ENCODE peak calls at places on chromosomes 1 and 21, in eight cellular contexts. Q, H, P, B, Z, M, D and O are unnamed samples.

GRCh38 chr1:32151319-32151787 is 28.1 kb upstream of the TXLNA start:
- DNase-seq in Q (peak; percentile 81), H (no peak), P (peak; percentile 27), B (no peak), Z (no peak), M (peak; percentile 79), D (no peak), O (no peak)

GRCh38 chr1:206469411-206469932 is 804 bp upstream of the IKBKE start:
- DNase-seq in Q (no peak), H (no peak), P (no peak), B (no peak), Z (no peak), M (no peak), D (no peak), O (peak; percentile 56)

GRCh38 chr1:244758700-244759099 is 76.8 kb upstream of the COX20 start:
- DNase-seq in Q (peak; percentile 65), H (no peak), P (no peak), B (no peak), Z (no peak), M (no peak), D (no peak), O (no peak)

GRCh38 chr1:70587803-70588465 is 176.9 kb downstream of the CTH start:
- DNase-seq in Q (no peak), H (no peak), P (no peak), B (no peak), Z (no peak), M (no peak), D (no peak), O (no peak)

GRCh38 chr1:234398849-234399381 is 25.7 kb downstream of the COA6 start:
- DNase-seq in Q (no peak), H (no peak), P (peak; percentile 41), B (no peak), Z (no peak), M (peak; percentile 32), D (no peak), O (no peak)

GRCh38 chr1:84508510-84508909 is 2.1 kb upstream of the GNG5 start:
- DNase-seq in Q (no peak), H (no peak), P (no peak), B (no peak), Z (no peak), M (no peak), D (no peak), O (no peak)

GRCh38 chr1:77407738-77408375 is 126.0 kb downstream of the AK5 start:
- DNase-seq in Q (no peak), H (no peak), P (no peak), B (no peak), Z (no peak), M (peak; percentile 70), D (no peak), O (no peak)

GRCh38 chr21:44051462-44051941 is 39.4 kb downstream of the TRAPPC10 start:
- DNase-seq in Q (no peak), H (peak; percentile 81), P (no peak), B (no peak), Z (no peak), M (peak; percentile 56), D (no peak), O (peak; percentile 86)

GRCh38 chr1:220135755-220136154 is 41.8 kb downstream of the IARS2 start:
- DNase-seq in Q (no peak), H (no peak), P (no peak), B (no peak), Z (no peak), M (no peak), D (no peak), O (no peak)

GRCh38 chr1:5704785-5705514 is 287.3 kb downstream of the NPHP4 start:
- DNase-seq in Q (no peak), H (no peak), P (no peak), B (no peak), Z (no peak), M (no peak), D (no peak), O (no peak)

GRCh38 chr1:33258788-33259274 is 2.5 kb downstream of the ZNF362 start:
- DNase-seq in Q (no peak), H (no peak), P (no peak), B (no peak), Z (no peak), M (no peak), D (no peak), O (no peak)

GRCh38 chr1:117562581-117563491 is 43.0 kb upstream of the TENT5C start:
- DNase-seq in Q (no peak), H (no peak), P (no peak), B (no peak), Z (no peak), M (no peak), D (no peak), O (no peak)

DNA sequence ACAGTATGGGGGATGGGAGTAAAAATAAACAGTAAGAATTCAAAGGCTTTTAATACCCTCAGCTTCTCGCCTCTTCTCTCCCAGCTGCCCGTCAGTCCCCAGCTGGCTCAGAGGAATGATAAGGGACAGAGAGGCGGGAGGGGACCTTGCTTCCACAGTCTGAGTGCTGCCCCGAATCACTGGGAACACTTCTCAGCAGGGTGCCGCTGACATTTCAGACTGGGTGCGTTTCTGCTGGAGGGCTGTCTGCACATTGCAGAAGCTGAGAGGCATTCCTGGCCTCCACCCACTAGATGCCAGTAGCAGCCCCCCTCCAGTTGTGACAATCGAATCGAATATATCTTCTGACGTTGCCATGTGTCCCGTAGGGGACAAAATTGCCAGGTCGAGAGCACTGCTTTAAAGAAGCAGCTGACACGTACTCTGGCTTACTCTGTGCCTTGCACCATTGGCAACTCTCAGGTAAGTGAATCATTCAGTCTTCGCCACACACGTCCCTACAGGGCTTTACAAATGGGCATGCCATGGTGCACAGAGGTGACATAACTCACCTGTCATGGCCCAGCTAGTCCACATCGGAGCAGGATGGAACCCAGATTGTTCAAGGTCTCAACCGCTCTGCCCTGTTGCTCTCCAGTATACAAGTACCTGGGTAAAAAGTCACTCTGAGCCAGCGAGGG is 23.9 kb downstream of the CTNNBIP1 start:
- DNase-seq in Q (peak; percentile 81), H (no peak), P (no peak), B (no peak), Z (no peak), M (no peak), D (no peak), O (no peak)
- TF ChIP-seq CTCF in Q (no peak), H (no peak), P (no peak), B (no peak), Z (no peak), M (no peak), D (no peak), O (no peak)

DNA sequence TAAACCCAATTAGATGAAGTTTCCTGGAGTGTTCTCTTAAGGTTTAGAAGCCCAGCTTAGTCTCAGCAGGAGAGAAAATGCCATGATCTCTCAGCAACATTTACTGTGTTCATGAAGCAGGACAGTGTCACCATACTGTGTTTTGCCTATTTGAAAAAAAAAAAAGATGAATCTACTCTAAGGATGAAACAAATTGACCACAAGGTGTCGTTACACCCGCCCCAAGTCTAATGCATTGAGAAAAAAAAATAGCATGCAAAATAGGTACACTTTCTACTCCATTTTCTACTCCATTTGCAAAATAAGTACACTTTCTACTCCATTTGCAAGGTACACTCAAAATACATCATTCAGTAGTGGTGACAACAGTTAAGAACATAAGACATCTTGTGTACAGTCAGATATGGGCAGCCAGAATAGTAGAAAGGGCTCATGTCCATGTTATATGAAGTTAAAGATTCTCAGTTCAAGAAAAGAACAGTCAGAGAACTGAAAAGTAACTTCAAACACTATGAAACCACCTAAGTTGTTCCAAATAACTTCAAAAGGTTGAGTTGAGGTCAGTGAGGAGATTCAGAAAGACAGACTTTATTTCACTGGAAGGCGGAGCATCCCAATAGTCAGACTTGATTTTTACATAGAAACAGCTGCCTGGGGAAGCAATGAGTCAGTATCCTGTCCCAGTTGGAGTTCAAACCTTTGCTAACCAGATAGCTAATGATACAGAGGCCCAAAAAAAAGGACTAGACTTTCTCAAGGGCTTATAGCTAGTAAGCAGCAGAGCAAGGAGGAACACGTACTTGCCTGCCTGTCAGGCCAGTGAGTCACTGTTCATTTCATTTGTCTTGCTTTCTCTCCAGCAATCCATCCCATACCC is 13.3 kb downstream of the PLPPR5 start:
- DNase-seq in Q (peak; percentile 53), H (no peak), P (peak; percentile 86), B (peak; percentile 63), Z (no peak), M (peak; percentile 97), D (no peak), O (no peak)
- TF ChIP-seq CTCF in Q (peak; percentile 38), H (no peak), P (no peak), B (peak; percentile 9), Z (no peak), M (peak; percentile 26), D (peak; percentile 65), O (no peak)

GRCh38 chr1:25701030-25701785 is 84.6 kb downstream of the MAN1C1 start:
- DNase-seq in Q (no peak), H (no peak), P (no peak), B (no peak), Z (no peak), M (no peak), D (no peak), O (no peak)

GRCh38 chr1:25699501-25700089 is 83.0 kb downstream of the MAN1C1 start:
- DNase-seq in Q (peak; percentile 88), H (peak; percentile 69), P (no peak), B (no peak), Z (no peak), M (no peak), D (no peak), O (no peak)

GRCh38 chr1:25700124-25700523 is 83.5 kb downstream of the MAN1C1 start:
- DNase-seq in Q (peak; percentile 57), H (peak; percentile 80), P (no peak), B (peak; percentile 54), Z (no peak), M (no peak), D (no peak), O (no peak)

GRCh38 chr1:25702101-25702775 is 85.6 kb downstream of the MAN1C1 start:
- DNase-seq in Q (no peak), H (no peak), P (no peak), B (no peak), Z (no peak), M (no peak), D (no peak), O (no peak)

GRCh38 chr1:25700626-25701025 is 84.0 kb downstream of the MAN1C1 start:
- DNase-seq in Q (peak; percentile 41), H (no peak), P (no peak), B (no peak), Z (no peak), M (no peak), D (peak; percentile 47), O (no peak)
- TF ChIP-seq CTCF in Q (peak; percentile 7), H (peak; percentile 21), P (no peak), B (peak; percentile 6), Z (no peak), M (peak; percentile 16), D (peak; percentile 35), O (no peak)

DNA sequence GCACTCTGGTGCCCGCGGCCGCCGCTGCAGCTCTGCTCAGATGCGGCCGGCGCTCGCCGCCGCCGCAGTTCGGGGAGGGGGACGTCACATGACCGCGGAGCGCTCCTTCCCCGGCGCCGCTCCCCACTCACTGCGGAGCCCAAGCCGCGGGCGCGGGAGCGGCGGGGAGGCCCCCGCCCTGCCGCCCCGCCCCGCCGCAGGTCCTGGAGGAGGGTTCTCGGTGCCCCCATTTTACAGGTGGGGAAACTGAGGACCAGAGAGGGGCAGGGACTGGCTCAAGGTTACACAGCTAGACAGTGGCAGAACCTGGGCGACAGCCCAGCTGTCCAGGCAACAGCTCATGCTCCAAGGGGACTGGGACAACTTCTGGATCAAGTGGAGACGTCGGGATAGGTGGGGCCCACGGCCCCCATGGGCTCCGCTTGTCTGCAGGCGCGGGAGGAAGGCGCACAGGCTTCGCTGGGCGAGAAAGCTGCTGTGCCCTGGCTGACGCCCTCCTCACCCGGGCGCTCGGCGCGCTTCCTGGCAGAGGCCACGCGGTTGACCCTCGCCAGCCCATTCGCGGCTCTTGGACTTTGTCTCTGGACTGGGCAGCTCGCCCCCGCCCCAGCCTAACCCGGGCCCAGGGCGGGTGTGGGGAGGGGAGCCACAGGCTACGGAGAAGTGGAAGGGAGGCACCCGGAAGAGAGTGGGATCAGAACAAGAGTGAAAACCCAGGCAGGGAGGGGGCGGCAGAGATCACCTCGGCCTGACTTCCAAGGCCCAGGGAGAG is at the start of gene RAP1GAP:
- DNase-seq in Q (peak; percentile 67), H (peak; percentile 74), P (no peak), B (no peak), Z (peak; percentile 84), M (no peak), D (peak; percentile 31), O (peak; percentile 82)
- TF ChIP-seq CTCF in Q (peak; percentile 11), H (no peak), P (no peak), B (peak; percentile 11), Z (no peak), M (no peak), D (no peak), O (no peak)